ENCODE peak calls at places on chromosome 6, in six cellular contexts. H is K562, B is IMR-90, G is HepG2, I is HEK293T, R is GM12878. M is an unnamed sample.

GRCh38 chr6:33080127-33081089 is 4.6 kb downstream of the HLA-DPB1 start:
- DNase-seq in H (peak), B (peak), G (no peak), I (no peak), R (no peak), M (no peak)

GRCh38 chr6:73969982-73970960 is 274.3 kb downstream of the CD109 start:
- DNase-seq in H (peak), B (peak), G (peak), I (peak), R (no peak), M (peak)

GRCh38 chr6:37725967-37726366 is 28.3 kb upstream of the MDGA1 start:
- DNase-seq in H (no peak), B (peak), G (no peak), I (no peak), R (no peak), M (peak)

GRCh38 chr6:126546771-126547170 is 206.9 kb downstream of the CENPW start:
- DNase-seq in H (no peak), B (peak), G (no peak), I (no peak), R (no peak), M (no peak)

GRCh38 chr6:317452-318144 is 25.3 kb downstream of the DUSP22 start:
- DNase-seq in H (no peak), B (no peak), G (no peak), I (no peak), R (peak), M (no peak)

GRCh38 chr6:19668710-19669109 is 168.5 kb upstream of the ID4 start:
- DNase-seq in H (no peak), B (no peak), G (no peak), I (no peak), R (no peak), M (no peak)

GRCh38 chr6:119119989-119120388 is 41.5 kb upstream of the FAM184A start:
- DNase-seq in H (no peak), B (peak), G (no peak), I (no peak), R (no peak), M (no peak)

GRCh38 chr6:77298298-77298697 is 165.0 kb downstream of the HTR1B start:
- DNase-seq in H (no peak), B (peak), G (no peak), I (no peak), R (no peak), M (no peak)

GRCh38 chr6:36615018-36615761 is 21.0 kb downstream of the SRSF3 start:
- DNase-seq in H (peak), B (peak), G (peak), I (peak), R (no peak), M (peak)

GRCh38 chr6:46254946-46255345 is 84.2 kb upstream of the ENPP5 start:
- DNase-seq in H (no peak), B (no peak), G (no peak), I (no peak), R (no peak), M (no peak)

GRCh38 chr6:90493332-90493731 is 93.5 kb downstream of the MAP3K7 start:
- DNase-seq in H (no peak), B (peak), G (no peak), I (no peak), R (no peak), M (no peak)

GRCh38 chr6:159982726-159983506 is 14.0 kb downstream of the IGF2R start:
- DNase-seq in H (no peak), B (peak), G (no peak), I (no peak), R (no peak), M (no peak)

GRCh38 chr6:21801786-21802610 is 208.4 kb downstream of the SOX4 start:
- DNase-seq in H (no peak), B (no peak), G (no peak), I (no peak), R (no peak), M (no peak)

GRCh38 chr6:52232990-52233389 is 11.3 kb downstream of the IL17F start:
- DNase-seq in H (no peak), B (no peak), G (no peak), I (no peak), R (no peak), M (no peak)

GRCh38 chr6:138113588-138114210 is 6.5 kb upstream of the PERP start:
- DNase-seq in H (no peak), B (no peak), G (no peak), I (no peak), R (no peak), M (no peak)

GRCh38 chr6:1110164-1110563 is 201.7 kb upstream of the FOXQ1 start:
- DNase-seq in H (no peak), B (no peak), G (peak), I (no peak), R (no peak), M (no peak)

GRCh38 chr6:134174790-134175531 is 122.5 kb upstream of the SLC2A12 start:
- DNase-seq in H (peak), B (peak), G (peak), I (peak), R (peak), M (peak)

GRCh38 chr6:159753081-159753872 is 8.6 kb upstream of the ACAT2 start:
- DNase-seq in H (no peak), B (no peak), G (no peak), I (no peak), R (no peak), M (no peak)

GRCh38 chr6:37160922-37161778 is 8.8 kb upstream of the PIM1 start:
- DNase-seq in H (no peak), B (peak), G (no peak), I (no peak), R (peak), M (no peak)

GRCh38 chr6:106927531-106928398 is 46.8 kb downstream of the CD24 start:
- DNase-seq in H (peak), B (peak), G (peak), I (peak), R (no peak), M (peak)

GRCh38 chr6:157760589-157761330 is 62.3 kb upstream of the SNX9 start:
- DNase-seq in H (no peak), B (peak), G (no peak), I (no peak), R (no peak), M (peak)

GRCh38 chr6:102215425-102215824 is 821.9 kb downstream of the GRIK2 start:
- DNase-seq in H (no peak), B (no peak), G (no peak), I (no peak), R (no peak), M (no peak)

DNA sequence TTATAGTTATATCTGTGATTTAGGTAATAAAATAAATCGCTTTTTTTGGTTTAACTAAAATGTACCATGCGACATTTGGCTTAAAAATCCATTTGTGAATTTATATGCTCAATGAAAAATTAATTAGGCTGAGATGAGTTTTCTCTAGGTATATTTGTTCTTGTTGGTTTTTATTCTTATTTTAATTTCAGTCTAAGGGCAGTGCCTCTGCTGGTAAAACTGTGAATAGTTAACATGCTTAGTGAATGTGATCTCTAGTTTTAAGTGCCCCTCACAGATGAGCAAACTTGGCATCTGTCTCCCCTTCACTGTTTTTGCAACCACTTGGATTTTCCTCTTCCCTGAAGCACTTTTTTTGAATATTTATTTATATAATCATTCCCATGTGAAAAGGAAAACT is 822.7 kb downstream of the GRIK2 start:
- DNase-seq in H (no peak), B (no peak), G (no peak), I (no peak), R (no peak), M (no peak)
- TF ChIP-seq BHLHE40 in H (no peak), B (no peak), G (no peak), I (no peak), R (no peak), M (no peak)

GRCh38 chr6:9398794-9399373 is 963.5 kb upstream of the SLC35B3 start:
- DNase-seq in H (no peak), B (no peak), G (no peak), I (no peak), R (no peak), M (no peak)

GRCh38 chr6:9397981-9398559 is 962.7 kb upstream of the SLC35B3 start:
- DNase-seq in H (no peak), B (no peak), G (no peak), I (no peak), R (no peak), M (peak)

GRCh38 chr6:9401936-9402335 is 966.6 kb upstream of the SLC35B3 start:
- DNase-seq in H (no peak), B (peak), G (no peak), I (no peak), R (no peak), M (no peak)

GRCh38 chr6:9404351-9405146 is 969.2 kb upstream of the SLC35B3 start:
- DNase-seq in H (no peak), B (no peak), G (no peak), I (no peak), R (no peak), M (no peak)

GRCh38 chr6:9399916-9400315 is 964.6 kb upstream of the SLC35B3 start:
- DNase-seq in H (no peak), B (peak), G (peak), I (no peak), R (no peak), M (peak)
- TF ChIP-seq BHLHE40 in H (no peak), B (no peak), G (no peak), I (no peak), R (no peak), M (no peak)

GRCh38 chr6:41941280-41942044 is at the start of gene CCND3:
- DNase-seq in H (peak), B (peak), G (peak), I (peak), R (peak), M (peak)

GRCh38 chr6:41938590-41938989 is 3.0 kb downstream of the CCND3 start:
- DNase-seq in H (no peak), B (no peak), G (no peak), I (no peak), R (no peak), M (no peak)

GRCh38 chr6:41940759-41941279 is 789 bp downstream of the CCND3 start:
- DNase-seq in H (peak), B (peak), G (no peak), I (no peak), R (no peak), M (peak)

GRCh38 chr6:41939091-41939847 is 2.3 kb downstream of the CCND3 start:
- DNase-seq in H (peak), B (peak), G (no peak), I (no peak), R (no peak), M (no peak)

DNA sequence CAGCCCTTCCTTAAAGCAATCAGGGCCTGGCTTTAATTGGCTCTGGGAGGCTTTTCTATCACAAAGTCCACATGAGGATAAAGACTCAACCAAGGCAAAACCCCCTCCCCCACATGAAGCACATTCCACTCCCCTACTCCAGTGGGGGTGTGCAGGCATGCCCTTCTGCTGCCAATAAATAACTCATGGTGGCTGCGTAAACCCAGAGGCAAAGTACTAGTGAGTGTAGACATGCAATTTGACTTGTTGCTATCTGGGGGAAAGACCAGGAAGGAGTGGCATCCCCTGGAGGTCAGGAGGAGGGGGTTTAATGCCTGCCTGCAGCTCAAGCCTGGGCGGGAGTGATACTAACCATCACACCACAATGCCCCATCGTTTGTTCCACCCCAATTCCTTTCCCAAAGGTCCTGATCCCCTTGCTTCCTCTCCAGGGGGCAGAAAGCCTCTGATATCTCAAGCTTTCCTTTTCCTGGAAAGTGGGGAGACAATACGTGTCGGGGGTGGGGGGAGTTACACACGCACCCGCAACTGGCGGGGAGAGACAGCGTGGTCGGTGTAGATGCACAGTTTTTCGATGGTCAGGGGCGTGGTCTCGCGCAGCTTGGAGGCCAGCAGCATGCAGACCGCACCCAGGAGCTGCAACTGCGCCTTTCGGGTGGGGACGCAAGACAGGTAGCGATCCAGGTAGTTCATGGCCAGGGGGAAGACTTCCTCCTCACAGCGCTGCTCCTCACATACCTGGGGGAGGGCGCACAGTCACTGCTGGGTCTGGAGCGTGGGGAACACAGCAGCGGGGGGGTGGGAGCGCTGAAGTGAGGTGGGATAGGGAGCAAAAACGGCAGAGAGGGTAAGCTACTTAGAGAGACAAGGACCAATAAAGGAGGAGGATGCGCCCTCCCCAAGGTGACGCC is 1.5 kb downstream of the CCND3 start:
- DNase-seq in H (peak), B (peak), G (no peak), I (no peak), R (no peak), M (no peak)
- TF ChIP-seq BHLHE40 in H (peak), B (no peak), G (no peak), I (no peak), R (no peak), M (no peak)

GRCh38 chr6:109381007-109381746 is 1.1 kb downstream of the CD164 start:
- DNase-seq in H (no peak), B (peak), G (no peak), I (no peak), R (no peak), M (no peak)

GRCh38 chr6:109379706-109380105 is 2.6 kb downstream of the CD164 start:
- DNase-seq in H (no peak), B (peak), G (no peak), I (no peak), R (no peak), M (no peak)

GRCh38 chr6:109381747-109382575 is at the start of gene CD164:
- DNase-seq in H (peak), B (peak), G (peak), I (peak), R (peak), M (peak)

GRCh38 chr6:109382576-109383437 is 540 bp upstream of the CD164 start:
- DNase-seq in H (peak), B (peak), G (peak), I (peak), R (peak), M (peak)

DNA sequence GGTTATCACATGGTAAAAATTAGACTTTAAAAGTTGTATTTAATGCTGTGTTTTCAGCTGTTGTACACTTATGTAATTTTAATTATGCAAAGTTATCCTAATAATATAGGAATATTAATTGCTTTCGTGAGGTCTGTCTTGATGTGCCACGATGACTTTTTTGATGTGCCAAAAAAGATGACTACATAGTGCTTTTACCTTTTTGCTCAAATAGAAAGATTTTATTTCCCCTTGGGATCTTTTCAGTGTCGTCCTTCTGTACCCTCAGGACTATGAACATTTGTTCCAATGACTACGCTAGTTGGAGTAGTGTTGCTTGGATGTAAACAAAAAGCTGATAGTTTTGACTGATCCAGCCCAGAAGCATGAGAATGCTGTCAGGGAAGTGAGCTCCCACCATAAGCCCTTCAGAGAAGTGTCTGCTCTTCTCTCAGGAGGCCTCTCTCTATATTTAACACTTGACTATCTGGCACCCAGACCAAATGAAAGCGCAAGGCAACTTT is 1.2 kb upstream of the CD164 start:
- DNase-seq in H (no peak), B (no peak), G (peak), I (no peak), R (no peak), M (no peak)
- TF ChIP-seq BHLHE40 in H (no peak), B (no peak), G (no peak), I (no peak), R (no peak), M (no peak)

DNA sequence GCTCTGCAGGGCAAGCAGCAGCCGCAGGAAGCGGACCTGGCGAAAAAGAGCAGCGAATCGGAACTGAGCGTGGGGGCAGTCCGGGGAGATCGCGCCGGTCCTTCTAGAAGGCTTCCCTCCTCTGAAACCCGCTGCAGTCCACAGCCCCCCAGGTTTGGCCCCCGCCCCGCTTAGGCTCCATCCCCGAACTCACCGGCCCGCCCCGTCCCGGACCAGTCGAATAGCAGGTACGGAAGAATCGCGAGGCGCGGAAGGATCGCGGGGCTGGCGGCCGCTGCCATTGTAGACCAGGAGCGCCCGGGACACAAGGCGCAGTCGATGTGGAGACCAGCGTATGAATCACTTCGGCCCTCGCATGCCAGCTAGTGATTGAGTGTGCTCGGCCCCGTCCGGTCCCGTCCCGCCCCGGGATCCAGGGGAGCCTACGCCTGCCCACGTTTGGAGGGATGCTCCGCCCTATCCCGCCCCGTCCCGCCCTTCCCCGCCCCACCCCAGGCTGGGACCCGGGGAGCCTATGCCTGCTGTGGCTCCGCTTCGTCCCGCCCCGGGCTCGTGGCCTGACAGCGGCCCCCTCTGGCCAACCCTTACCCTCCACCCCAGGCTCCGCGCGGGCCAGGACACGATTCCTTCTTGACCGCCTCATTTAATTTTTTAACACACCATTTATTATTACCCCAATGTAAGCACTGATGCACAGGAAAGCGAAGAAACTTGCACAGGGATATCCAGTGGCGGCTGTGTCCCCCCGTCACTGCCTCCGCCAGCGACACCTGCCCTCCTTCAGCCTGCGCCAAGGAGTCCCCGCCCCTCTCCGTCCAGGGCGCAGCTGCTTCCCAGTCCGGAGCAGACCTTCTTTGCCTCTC is at the start of gene ULBP3:
- DNase-seq in H (peak), B (peak), G (peak), I (peak), R (no peak), M (peak)
- TF ChIP-seq BHLHE40 in H (no peak), B (peak), G (no peak), I (no peak), R (no peak), M (no peak)

GRCh38 chr6:11814116-11814515 is 35.5 kb upstream of the ADTRP start:
- DNase-seq in H (no peak), B (no peak), G (no peak), I (no peak), R (no peak), M (no peak)

GRCh38 chr6:11815231-11815630 is 36.6 kb upstream of the ADTRP start:
- DNase-seq in H (no peak), B (peak), G (no peak), I (no peak), R (no peak), M (peak)

GRCh38 chr6:11813585-11813984 is 35.0 kb upstream of the ADTRP start:
- DNase-seq in H (no peak), B (no peak), G (no peak), I (no peak), R (no peak), M (no peak)

GRCh38 chr6:11812951-11813350 is 34.3 kb upstream of the ADTRP start:
- DNase-seq in H (no peak), B (no peak), G (no peak), I (no peak), R (no peak), M (no peak)

GRCh38 chr6:11814819-11815218 is 36.2 kb upstream of the ADTRP start:
- DNase-seq in H (no peak), B (no peak), G (no peak), I (no peak), R (no peak), M (no peak)
- TF ChIP-seq BHLHE40 in H (no peak), B (no peak), G (no peak), I (no peak), R (no peak), M (no peak)

DNA sequence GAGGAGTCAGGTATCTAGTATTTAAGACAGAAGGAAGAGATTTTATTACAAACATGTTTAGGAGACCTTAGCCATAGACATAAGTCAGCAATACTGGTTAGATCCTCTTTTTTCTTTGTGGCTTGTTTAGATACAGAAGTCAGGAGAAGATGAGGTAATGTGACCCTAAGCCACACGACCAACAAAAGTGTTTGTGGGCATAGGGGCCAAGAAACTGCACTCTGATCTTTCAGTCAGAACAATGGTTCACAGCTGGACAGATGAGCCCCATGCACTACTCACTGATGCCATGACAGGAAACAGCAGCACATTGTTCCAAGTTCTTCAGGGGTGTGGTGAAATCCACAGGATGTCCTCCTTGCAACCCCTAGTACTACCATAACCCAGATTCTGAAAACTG is 238.5 kb upstream of the RAB32 start:
- DNase-seq in H (no peak), B (no peak), G (no peak), I (no peak), R (no peak), M (no peak)
- TF ChIP-seq BHLHE40 in H (no peak), B (no peak), G (no peak), I (no peak), R (no peak), M (no peak)